ENCODE peak calls at places on chromosomes 16 and 17, in seven cellular contexts. One of them, this sample, is unnamed.

GRCh38 chr17:14318109-14318905 is 17.4 kb downstream of the HS3ST3B1 start:
- DNase-seq in GM10248: no peak
- DNase-seq in iPS DF 6.9: no peak
- DNase-seq in activated T-cell treated with anti-CD3 and anti-CD28 coated beads for 24 hours: no peak
- DNase-seq in cerebellar cortex: no peak
- DNase-seq in NCI-H69: no peak
- DNase-seq in T-helper 1 cell: no peak
- DNase-seq in this sample: no peak

GRCh38 chr17:18205861-18206260 is 19.6 kb upstream of the LLGL1 start:
- DNase-seq in GM10248: no peak
- DNase-seq in iPS DF 6.9: no peak
- DNase-seq in activated T-cell treated with anti-CD3 and anti-CD28 coated beads for 24 hours: no peak
- DNase-seq in cerebellar cortex: peak
- DNase-seq in NCI-H69: no peak
- DNase-seq in T-helper 1 cell: no peak
- DNase-seq in this sample: no peak

GRCh38 chr17:40442392-40443195 is 656 bp upstream of the IGFBP4 start:
- DNase-seq in GM10248: no peak
- DNase-seq in iPS DF 6.9: no peak
- DNase-seq in activated T-cell treated with anti-CD3 and anti-CD28 coated beads for 24 hours: no peak
- DNase-seq in cerebellar cortex: no peak
- DNase-seq in NCI-H69: no peak
- DNase-seq in T-helper 1 cell: no peak
- DNase-seq in this sample: no peak

GRCh38 chr16:53235851-53236250 is 181.1 kb downstream of the CHD9 start:
- DNase-seq in GM10248: no peak
- DNase-seq in iPS DF 6.9: no peak
- DNase-seq in activated T-cell treated with anti-CD3 and anti-CD28 coated beads for 24 hours: no peak
- DNase-seq in cerebellar cortex: no peak
- DNase-seq in NCI-H69: no peak
- DNase-seq in T-helper 1 cell: no peak
- DNase-seq in this sample: no peak

GRCh38 chr16:4948903-4949766 is 9.0 kb upstream of the SEC14L5 start:
- DNase-seq in GM10248: no peak
- DNase-seq in iPS DF 6.9: no peak
- DNase-seq in activated T-cell treated with anti-CD3 and anti-CD28 coated beads for 24 hours: no peak
- DNase-seq in cerebellar cortex: no peak
- DNase-seq in NCI-H69: no peak
- DNase-seq in T-helper 1 cell: no peak
- DNase-seq in this sample: no peak

GRCh38 chr16:11076259-11077018 is 132.1 kb downstream of the CLEC16A start:
- DNase-seq in GM10248: peak
- DNase-seq in iPS DF 6.9: no peak
- DNase-seq in activated T-cell treated with anti-CD3 and anti-CD28 coated beads for 24 hours: peak
- DNase-seq in cerebellar cortex: no peak
- DNase-seq in NCI-H69: no peak
- DNase-seq in T-helper 1 cell: no peak
- DNase-seq in this sample: no peak

GRCh38 chr16:35713762-35714650 is 2254.6 kb downstream of the TP53TG3F start:
- DNase-seq in GM10248: no peak
- DNase-seq in iPS DF 6.9: no peak
- DNase-seq in activated T-cell treated with anti-CD3 and anti-CD28 coated beads for 24 hours: no peak
- DNase-seq in cerebellar cortex: no peak
- DNase-seq in NCI-H69: no peak
- DNase-seq in T-helper 1 cell: no peak
- DNase-seq in this sample: no peak

GRCh38 chr17:75367312-75367711 is 38.2 kb downstream of the GRB2 start:
- DNase-seq in GM10248: no peak
- DNase-seq in iPS DF 6.9: no peak
- DNase-seq in activated T-cell treated with anti-CD3 and anti-CD28 coated beads for 24 hours: no peak
- DNase-seq in cerebellar cortex: no peak
- DNase-seq in NCI-H69: no peak
- DNase-seq in T-helper 1 cell: no peak
- DNase-seq in this sample: peak

GRCh38 chr17:28888832-28889231 is 8.7 kb downstream of the FLOT2 start:
- DNase-seq in GM10248: no peak
- DNase-seq in iPS DF 6.9: no peak
- DNase-seq in activated T-cell treated with anti-CD3 and anti-CD28 coated beads for 24 hours: no peak
- DNase-seq in cerebellar cortex: no peak
- DNase-seq in NCI-H69: no peak
- DNase-seq in T-helper 1 cell: no peak
- DNase-seq in this sample: no peak

GRCh38 chr16:3945751-3946603 is 65.5 kb upstream of the CREBBP start:
- DNase-seq in GM10248: no peak
- DNase-seq in iPS DF 6.9: no peak
- DNase-seq in activated T-cell treated with anti-CD3 and anti-CD28 coated beads for 24 hours: no peak
- DNase-seq in cerebellar cortex: no peak
- DNase-seq in NCI-H69: peak
- DNase-seq in T-helper 1 cell: no peak
- DNase-seq in this sample: no peak

GRCh38 chr17:15397605-15398004 is 56.2 kb upstream of the TEKT3 start:
- DNase-seq in GM10248: no peak
- DNase-seq in iPS DF 6.9: no peak
- DNase-seq in activated T-cell treated with anti-CD3 and anti-CD28 coated beads for 24 hours: no peak
- DNase-seq in cerebellar cortex: no peak
- DNase-seq in NCI-H69: no peak
- DNase-seq in T-helper 1 cell: no peak
- DNase-seq in this sample: no peak